ENCODE peak calls at places on chromosomes 4 and X, in nine cellular contexts. O is upper lobe of right lung, W is Calu3, E is H9, A is A549, T is SK-N-SH, C is progenitor cell of endocrine pancreas, L is neural progenitor cell, J is endothelial cell. H is an unnamed sample.

GRCh38 chrX:55796496-55796895 is 78.9 kb downstream of the RRAGB start:
- DNase-seq in O (no peak), W (no peak), E (no peak), A (no peak), T (no peak), C (no peak), L (no peak), J (no peak), H (no peak)

GRCh38 chr4:161577604-161578301 is 586.0 kb downstream of the FSTL5 start:
- DNase-seq in O (no peak), W (no peak), E (no peak), A (no peak), T (no peak), C (no peak), L (no peak), J (no peak), H (no peak)

GRCh38 chr4:7694256-7694775 is 245.3 kb downstream of the AFAP1 start:
- DNase-seq in O (no peak), W (no peak), E (no peak), A (no peak), T (no peak), C (no peak), L (no peak), J (no peak), H (no peak)

GRCh38 chr4:11675051-11675800 is 246.5 kb upstream of the HS3ST1 start:
- DNase-seq in O (no peak), W (no peak), E (no peak), A (no peak), T (no peak), C (no peak), L (no peak), J (no peak), H (no peak)

GRCh38 chr4:152996101-152996500 is 60.0 kb downstream of the FHDC1 start:
- DNase-seq in O (no peak), W (peak), E (no peak), A (no peak), T (no peak), C (no peak), L (no peak), J (peak), H (peak)

GRCh38 chr4:1670279-1670678 is 13.8 kb downstream of the FAM53A start:
- DNase-seq in O (no peak), W (no peak), E (no peak), A (no peak), T (no peak), C (no peak), L (no peak), J (no peak), H (peak)

GRCh38 chrX:68947882-68948605 is 119.2 kb downstream of the EFNB1 start:
- DNase-seq in O (no peak), W (no peak), E (no peak), A (no peak), T (peak), C (no peak), L (no peak), J (no peak), H (no peak)

GRCh38 chr4:55437823-55438222 is 42.1 kb downstream of the TMEM165 start:
- DNase-seq in O (no peak), W (no peak), E (no peak), A (no peak), T (no peak), C (no peak), L (no peak), J (no peak), H (no peak)

GRCh38 chr4:166981847-166982246 is 252.4 kb downstream of the SPOCK3 start:
- DNase-seq in O (no peak), W (no peak), E (no peak), A (no peak), T (peak), C (no peak), L (no peak), J (no peak), H (no peak)

GRCh38 chr4:21801661-21802355 is 146.8 kb downstream of the KCNIP4 start:
- DNase-seq in O (no peak), W (no peak), E (no peak), A (no peak), T (no peak), C (no peak), L (no peak), J (no peak), H (no peak)

GRCh38 chr4:7352486-7352885 is 82.2 kb downstream of the PSAPL1 start:
- DNase-seq in O (no peak), W (no peak), E (no peak), A (no peak), T (no peak), C (no peak), L (no peak), J (no peak), H (no peak)

GRCh38 chrX:105618393-105619101 is 203.8 kb upstream of the NRK start:
- DNase-seq in O (no peak), W (no peak), E (no peak), A (no peak), T (no peak), C (no peak), L (no peak), J (no peak), H (no peak)

GRCh38 chr4:181998588-181998987 is 244.6 kb upstream of the TENM3 start:
- DNase-seq in O (no peak), W (no peak), E (no peak), A (no peak), T (no peak), C (no peak), L (no peak), J (no peak), H (no peak)
- TF ChIP-seq CTCF in O (no peak), W (no peak), E (peak), A (no peak), T (peak), C (no peak), L (peak), J (peak), H (no peak)

GRCh38 chr4:24511371-24512063 is 72.8 kb downstream of the DHX15 start:
- DNase-seq in O (no peak), W (no peak), E (peak), A (no peak), T (no peak), C (no peak), L (no peak), J (no peak), H (no peak)

GRCh38 chr4:24510091-24510490 is 74.3 kb downstream of the DHX15 start:
- DNase-seq in O (no peak), W (no peak), E (peak), A (no peak), T (no peak), C (no peak), L (no peak), J (no peak), H (no peak)

GRCh38 chr4:24508541-24508940 is 75.8 kb downstream of the DHX15 start:
- DNase-seq in O (no peak), W (no peak), E (no peak), A (no peak), T (no peak), C (no peak), L (no peak), J (no peak), H (no peak)

DNA sequence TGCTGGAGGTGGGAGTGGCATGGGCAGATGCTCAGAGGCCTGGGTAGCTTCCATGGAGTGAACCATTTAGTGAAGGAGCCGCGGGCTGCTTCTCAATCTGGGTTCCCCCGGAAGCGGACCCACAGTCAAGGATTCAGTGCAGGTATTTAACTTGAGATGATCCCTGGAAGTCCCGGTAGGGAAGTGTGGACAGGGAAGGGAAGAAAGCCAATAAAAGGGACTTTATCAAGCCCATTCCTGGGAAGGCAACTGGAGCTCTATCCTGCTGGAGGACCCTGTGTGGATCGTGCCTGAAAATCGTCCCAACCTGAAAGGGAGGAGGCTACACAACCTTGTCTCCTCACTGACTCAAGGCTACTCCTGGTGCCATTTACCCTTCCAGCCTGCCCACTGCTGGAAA is 76.9 kb downstream of the DHX15 start:
- DNase-seq in O (no peak), W (no peak), E (no peak), A (no peak), T (no peak), C (no peak), L (no peak), J (no peak), H (no peak)
- TF ChIP-seq CTCF in O (no peak), W (no peak), E (no peak), A (no peak), T (no peak), C (no peak), L (no peak), J (no peak), H (no peak)

GRCh38 chrX:119145241-119145653 is 17.6 kb upstream of the KIAA1210 start:
- DNase-seq in O (no peak), W (peak), E (peak), A (peak), T (no peak), C (no peak), L (peak), J (peak), H (no peak)
- TF ChIP-seq CTCF in O (no peak), W (peak), E (peak), A (peak), T (peak), C (peak), L (peak), J (no peak), H (no peak)

DNA sequence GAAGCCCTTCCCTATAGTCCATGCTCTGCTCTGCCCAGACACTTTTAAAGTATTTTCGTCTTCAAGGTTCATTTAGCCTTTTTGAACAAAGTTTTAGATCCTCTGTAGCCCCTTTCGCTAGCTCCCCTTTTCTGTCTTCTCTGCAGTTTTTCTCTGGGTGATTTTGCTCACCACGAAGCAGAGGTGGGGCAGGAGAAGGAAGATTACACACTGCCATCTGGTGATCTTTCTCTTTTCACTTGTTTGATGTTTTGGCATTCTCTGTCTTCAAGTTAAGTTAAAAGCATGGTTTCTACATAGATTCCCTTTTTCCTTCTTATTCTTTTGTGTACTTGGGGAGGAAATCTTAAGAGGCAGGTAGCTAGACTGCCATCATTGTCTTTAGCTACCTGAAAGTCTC is 43.9 kb downstream of the CC2D2A start:
- DNase-seq in O (no peak), W (no peak), E (no peak), A (no peak), T (no peak), C (no peak), L (no peak), J (no peak), H (no peak)
- TF ChIP-seq CTCF in O (no peak), W (no peak), E (no peak), A (no peak), T (no peak), C (no peak), L (no peak), J (no peak), H (no peak)